ENCODE peak calls at places on chromosomes 1 and 21, in six cellular contexts. B is cardiac fibroblast; N is activated T-helper 1 cell treated with anti-CD3 and anti-CD28 coated beads, Interleukin-2, amount 50 U/mL, for 16 hours; X is SJSA1; Y is NCI-H2081; S is Caki2. I is an unnamed sample.

GRCh38 chr1:82124987-82125638 is 324.4 kb downstream of the ADGRL2 start:
- DNase-seq in S (no peak), N (no peak), X (no peak), Y (no peak), B (no peak), I (no peak)

GRCh38 chr21:26845066-26845749 is at the start of gene ADAMTS1:
- DNase-seq in S (peak; percentile 94), X (peak; percentile 93), Y (no peak), N (no peak), B (peak; percentile 91), I (peak; percentile 95)

GRCh38 chr21:36111238-36111637 is 23.6 kb upstream of the CBR3 start:
- DNase-seq in X (no peak), Y (no peak), S (no peak), B (no peak), N (no peak), I (no peak)

GRCh38 chr1:73765551-73766233 is 432.3 kb downstream of the LRRIQ3 start:
- DNase-seq in S (no peak), B (no peak), Y (no peak), X (no peak), N (no peak), I (no peak)

GRCh38 chr1:244150665-244151064 is 99.6 kb downstream of the ZBTB18 start:
- DNase-seq in S (no peak), N (no peak), X (no peak), B (no peak), Y (no peak), I (no peak)

GRCh38 chr1:222634180-222635013 is 16.5 kb downstream of the MIA3 start:
- DNase-seq in X (peak; percentile 74), B (peak; percentile 97), Y (peak; percentile 92), S (peak; percentile 61), N (no peak), I (peak; percentile 90)

GRCh38 chr1:8026976-8027747 is 1.1 kb upstream of the ERRFI1 start:
- DNase-seq in Y (no peak), N (no peak), S (peak; percentile 89), B (peak; percentile 77), X (peak; percentile 79), I (peak; percentile 81)

GRCh38 chr1:203056516-203056915 is 29.3 kb downstream of the MYOG start:
- DNase-seq in N (no peak), X (no peak), S (no peak), Y (no peak), B (no peak), I (no peak)

GRCh38 chr1:109240158-109241152 is 8.9 kb upstream of the CELSR2 start:
- DNase-seq in B (peak; percentile 71), Y (peak; percentile 60), S (no peak), N (no peak), X (no peak), I (no peak)

GRCh38 chr1:39047374-39048229 is 21.5 kb downstream of the NDUFS5 start:
- DNase-seq in Y (no peak), B (peak; percentile 96), S (peak; percentile 98), N (no peak), X (peak; percentile 26), I (peak; percentile 90)

GRCh38 chr21:29656504-29657227 is 283.1 kb downstream of the GRIK1 start:
- DNase-seq in Y (no peak), S (peak; percentile 93), N (no peak), X (peak; percentile 71), B (peak; percentile 90), I (peak; percentile 83)

GRCh38 chr1:118136511-118136937 is 48.5 kb downstream of the SPAG17 start:
- DNase-seq in X (peak; percentile 73), B (peak; percentile 57), Y (no peak), S (peak; percentile 31), N (no peak), I (peak; percentile 10)

GRCh38 chr1:53638641-53639035 is 100.3 kb downstream of the GLIS1 start:
- DNase-seq in Y (no peak), X (no peak), S (no peak), B (no peak), N (no peak), I (no peak)

GRCh38 chr1:65104854-65105540 is 43.0 kb upstream of the AK4 start:
- DNase-seq in N (no peak), B (peak; percentile 10), X (no peak), S (no peak), Y (no peak), I (no peak)

GRCh38 chr1:211257831-211258225 is 1.3 kb upstream of the RCOR3 start:
- DNase-seq in S (no peak), Y (no peak), X (no peak), N (no peak), B (no peak), I (no peak)

GRCh38 chr1:48196168-48196716 is 26.3 kb upstream of the SLC5A9 start:
- DNase-seq in S (no peak), B (no peak), X (no peak), Y (no peak), N (no peak), I (no peak)

GRCh38 chr1:84096121-84096635 is 47.9 kb upstream of the PRKACB start:
- DNase-seq in X (no peak), Y (no peak), B (no peak), N (no peak), S (no peak), I (no peak)

GRCh38 chr1:233627823-233628222 is 13.9 kb downstream of the KCNK1 start:
- DNase-seq in N (no peak), X (no peak), Y (no peak), B (no peak), S (no peak), I (no peak)

GRCh38 chr1:111571239-111571638 is 48.4 kb upstream of the RAP1A start:
- DNase-seq in X (no peak), B (no peak), N (no peak), Y (no peak), S (no peak), I (no peak)

GRCh38 chr1:25145775-25146381 is 86.4 kb downstream of the SYF2 start:
- DNase-seq in N (no peak), S (no peak), Y (no peak), B (no peak), X (no peak), I (no peak)

GRCh38 chr1:117638141-117638540 is 32.3 kb downstream of the TENT5C start:
- DNase-seq in S (no peak), X (no peak), N (no peak), Y (no peak), B (no peak), I (no peak)

GRCh38 chr1:9717193-9718005 is 65.9 kb downstream of the PIK3CD start:
- DNase-seq in S (no peak), Y (no peak), B (no peak), N (peak; percentile 82), X (no peak), I (no peak)

GRCh38 chr1:75233302-75233929 is 99.2 kb downstream of the LHX8 start:
- DNase-seq in B (peak; percentile 45), S (peak; percentile 25), N (no peak), Y (peak; percentile 28), X (peak; percentile 18), I (peak; percentile 37)

GRCh38 chr1:245701631-245702030 is 546.8 kb downstream of the KIF26B start:
- DNase-seq in Y (no peak), N (no peak), B (no peak), S (no peak), X (no peak), I (no peak)

GRCh38 chr1:100539836-100540536 is 2.0 kb downstream of the GPR88 start:
- DNase-seq in B (peak; percentile 23), Y (no peak), N (no peak), S (peak; percentile 33), X (peak; percentile 11), I (peak; percentile 35)

GRCh38 chr1:232414100-232414499 is 215.8 kb downstream of the SIPA1L2 start:
- DNase-seq in Y (no peak), N (no peak), X (no peak), B (no peak), S (no peak), I (no peak)

GRCh38 chr1:155070721-155071556 is 7.4 kb downstream of the EFNA4 start:
- DNase-seq in N (peak; percentile 41), B (peak; percentile 70), Y (peak; percentile 52), S (peak; percentile 61), X (no peak), I (peak; percentile 73)

GRCh38 chr1:81435175-81435574 is 365.6 kb upstream of the ADGRL2 start:
- DNase-seq in Y (no peak), N (no peak), B (peak; percentile 8), X (no peak), S (no peak), I (peak; percentile 87)

GRCh38 chr1:39076127-39076798 is 50.1 kb downstream of the NDUFS5 start:
- DNase-seq in B (peak; percentile 85), X (no peak), S (no peak), N (no peak), Y (no peak), I (peak; percentile 43)

GRCh38 chr1:19698181-19698580 is 33.5 kb downstream of the HTR6 start:
- DNase-seq in S (no peak), X (no peak), Y (no peak), B (no peak), N (no peak), I (no peak)

I was measured in mesenchymal stem cell.